ENCODE peak calls at places on chromosomes 12 and 14, in nine cellular contexts. One of them, this sample, is unnamed.
A peak's percentile ranks its signal among the peaks of the same experiment; 100 is the strongest.

GRCh38 chr14:74846968-74847549 is 28.9 kb downstream of the PROX2 start:
- DNase-seq in ascending aorta: no peak
- DNase-seq in Calu3: no peak
- DNase-seq in HFFc6: peak; percentile 62
- DNase-seq in gastrocnemius medialis: no peak
- DNase-seq in AG09309: no peak
- DNase-seq in left ventricle myocardium inferior: no peak
- DNase-seq in kidney epithelial cell: no peak
- DNase-seq in neural progenitor cell: no peak
- DNase-seq in this sample: no peak

GRCh38 chr12:108782971-108783370 is 51.7 kb upstream of the CORO1C start:
- DNase-seq in ascending aorta: no peak
- DNase-seq in Calu3: no peak
- DNase-seq in HFFc6: no peak
- DNase-seq in gastrocnemius medialis: no peak
- DNase-seq in AG09309: no peak
- DNase-seq in left ventricle myocardium inferior: no peak
- DNase-seq in kidney epithelial cell: no peak
- DNase-seq in neural progenitor cell: no peak
- DNase-seq in this sample: no peak

GRCh38 chr12:108306014-108306501 is 33.1 kb downstream of the CMKLR1 start:
- DNase-seq in ascending aorta: peak; percentile 82
- DNase-seq in Calu3: no peak
- DNase-seq in HFFc6: no peak
- DNase-seq in gastrocnemius medialis: no peak
- DNase-seq in AG09309: peak; percentile 90
- DNase-seq in left ventricle myocardium inferior: no peak
- DNase-seq in kidney epithelial cell: peak; percentile 56
- DNase-seq in neural progenitor cell: peak; percentile 29
- DNase-seq in this sample: no peak

GRCh38 chr12:10363922-10364838 is 25.7 kb downstream of the KLRK1 start:
- DNase-seq in ascending aorta: no peak
- DNase-seq in Calu3: no peak
- DNase-seq in HFFc6: peak; percentile 12
- DNase-seq in gastrocnemius medialis: peak; percentile 16
- DNase-seq in AG09309: no peak
- DNase-seq in left ventricle myocardium inferior: peak; percentile 26
- DNase-seq in kidney epithelial cell: no peak
- DNase-seq in neural progenitor cell: peak; percentile 41
- DNase-seq in this sample: no peak

GRCh38 chr14:33165144-33165925 is 226.7 kb downstream of the NPAS3 start:
- DNase-seq in ascending aorta: no peak
- DNase-seq in Calu3: no peak
- DNase-seq in HFFc6: peak; percentile 20
- DNase-seq in gastrocnemius medialis: no peak
- DNase-seq in AG09309: no peak
- DNase-seq in left ventricle myocardium inferior: no peak
- DNase-seq in kidney epithelial cell: no peak
- DNase-seq in neural progenitor cell: peak; percentile 66
- DNase-seq in this sample: peak; percentile 9

GRCh38 chr12:111355181-111355925 is 13.5 kb downstream of the PHETA1 start:
- DNase-seq in ascending aorta: no peak
- DNase-seq in Calu3: no peak
- DNase-seq in HFFc6: no peak
- DNase-seq in gastrocnemius medialis: no peak
- DNase-seq in AG09309: no peak
- DNase-seq in left ventricle myocardium inferior: no peak
- DNase-seq in kidney epithelial cell: no peak
- DNase-seq in neural progenitor cell: no peak
- DNase-seq in this sample: no peak

GRCh38 chr12:15194947-15195346 is 26.3 kb downstream of the RERG start:
- DNase-seq in ascending aorta: no peak
- DNase-seq in Calu3: no peak
- DNase-seq in HFFc6: no peak
- DNase-seq in gastrocnemius medialis: no peak
- DNase-seq in AG09309: no peak
- DNase-seq in left ventricle myocardium inferior: no peak
- DNase-seq in kidney epithelial cell: no peak
- DNase-seq in neural progenitor cell: no peak
- DNase-seq in this sample: no peak

GRCh38 chr12:131131808-131132117 is 178.1 kb downstream of the ADGRD1 start:
- DNase-seq in ascending aorta: no peak
- DNase-seq in Calu3: no peak
- DNase-seq in HFFc6: no peak
- DNase-seq in gastrocnemius medialis: no peak
- DNase-seq in AG09309: no peak
- DNase-seq in left ventricle myocardium inferior: no peak
- DNase-seq in kidney epithelial cell: no peak
- DNase-seq in neural progenitor cell: no peak
- DNase-seq in this sample: no peak

GRCh38 chr12:92462049-92462448 is 240.7 kb upstream of the PLEKHG7 start:
- DNase-seq in ascending aorta: no peak
- DNase-seq in Calu3: no peak
- DNase-seq in HFFc6: no peak
- DNase-seq in gastrocnemius medialis: no peak
- DNase-seq in AG09309: peak; percentile 31
- DNase-seq in left ventricle myocardium inferior: no peak
- DNase-seq in kidney epithelial cell: no peak
- DNase-seq in neural progenitor cell: no peak
- DNase-seq in this sample: no peak

GRCh38 chr14:78721756-78722455 is 551.7 kb downstream of the NRXN3 start:
- DNase-seq in ascending aorta: no peak
- DNase-seq in Calu3: no peak
- DNase-seq in HFFc6: no peak
- DNase-seq in gastrocnemius medialis: no peak
- DNase-seq in AG09309: no peak
- DNase-seq in left ventricle myocardium inferior: no peak
- DNase-seq in kidney epithelial cell: no peak
- DNase-seq in neural progenitor cell: no peak
- DNase-seq in this sample: no peak

GRCh38 chr14:50085570-50086315 is 30.6 kb downstream of the VCPKMT start:
- DNase-seq in ascending aorta: no peak
- DNase-seq in Calu3: no peak
- DNase-seq in HFFc6: peak; percentile 78
- DNase-seq in gastrocnemius medialis: no peak
- DNase-seq in AG09309: peak; percentile 33
- DNase-seq in left ventricle myocardium inferior: no peak
- DNase-seq in kidney epithelial cell: no peak
- DNase-seq in neural progenitor cell: no peak
- DNase-seq in this sample: no peak

GRCh38 chr12:54154708-54155316 is 34.0 kb downstream of the SMUG1 start:
- DNase-seq in ascending aorta: no peak
- DNase-seq in Calu3: no peak
- DNase-seq in HFFc6: no peak
- DNase-seq in gastrocnemius medialis: no peak
- DNase-seq in AG09309: no peak
- DNase-seq in left ventricle myocardium inferior: no peak
- DNase-seq in kidney epithelial cell: no peak
- DNase-seq in neural progenitor cell: no peak
- DNase-seq in this sample: no peak

GRCh38 chr12:108530141-108530540 is 15.1 kb downstream of the FICD start:
- DNase-seq in ascending aorta: no peak
- DNase-seq in Calu3: no peak
- DNase-seq in HFFc6: no peak
- DNase-seq in gastrocnemius medialis: no peak
- DNase-seq in AG09309: peak; percentile 32
- DNase-seq in left ventricle myocardium inferior: no peak
- DNase-seq in kidney epithelial cell: no peak
- DNase-seq in neural progenitor cell: no peak
- DNase-seq in this sample: no peak

GRCh38 chr14:104843442-104844305 is 21.4 kb upstream of the CEP170B start:
- DNase-seq in ascending aorta: no peak
- DNase-seq in Calu3: peak; percentile 24
- DNase-seq in HFFc6: no peak
- DNase-seq in gastrocnemius medialis: no peak
- DNase-seq in AG09309: no peak
- DNase-seq in left ventricle myocardium inferior: no peak
- DNase-seq in kidney epithelial cell: no peak
- DNase-seq in neural progenitor cell: peak; percentile 89
- DNase-seq in this sample: peak; percentile 58

GRCh38 chr12:127147724-127148123 is 1119.2 kb upstream of the TMEM132C start:
- DNase-seq in ascending aorta: no peak
- DNase-seq in Calu3: no peak
- DNase-seq in HFFc6: no peak
- DNase-seq in gastrocnemius medialis: no peak
- DNase-seq in AG09309: no peak
- DNase-seq in left ventricle myocardium inferior: no peak
- DNase-seq in kidney epithelial cell: no peak
- DNase-seq in neural progenitor cell: no peak
- DNase-seq in this sample: no peak

GRCh38 chr12:122422769-122423257 is 344 bp upstream of the CLIP1 start:
- DNase-seq in ascending aorta: peak; percentile 79
- DNase-seq in Calu3: peak; percentile 43
- DNase-seq in HFFc6: peak; percentile 41
- DNase-seq in gastrocnemius medialis: no peak
- DNase-seq in AG09309: no peak
- DNase-seq in left ventricle myocardium inferior: peak; percentile 15
- DNase-seq in kidney epithelial cell: no peak
- DNase-seq in neural progenitor cell: peak; percentile 64
- DNase-seq in this sample: no peak

GRCh38 chr12:124026755-124027745 is 54.0 kb downstream of the ZNF664 start:
- DNase-seq in ascending aorta: no peak
- DNase-seq in Calu3: no peak
- DNase-seq in HFFc6: peak; percentile 86
- DNase-seq in gastrocnemius medialis: peak; percentile 58
- DNase-seq in AG09309: no peak
- DNase-seq in left ventricle myocardium inferior: no peak
- DNase-seq in kidney epithelial cell: no peak
- DNase-seq in neural progenitor cell: no peak
- DNase-seq in this sample: no peak

GRCh38 chr12:74015118-74015517 is 522.5 kb upstream of the ATXN7L3B start:
- DNase-seq in ascending aorta: no peak
- DNase-seq in Calu3: no peak
- DNase-seq in HFFc6: no peak
- DNase-seq in gastrocnemius medialis: no peak
- DNase-seq in AG09309: no peak
- DNase-seq in left ventricle myocardium inferior: no peak
- DNase-seq in kidney epithelial cell: no peak
- DNase-seq in neural progenitor cell: no peak
- DNase-seq in this sample: no peak

GRCh38 chr14:104472073-104472472 is 107.5 kb upstream of the C14orf180 start:
- DNase-seq in ascending aorta: no peak
- DNase-seq in Calu3: no peak
- DNase-seq in HFFc6: no peak
- DNase-seq in gastrocnemius medialis: no peak
- DNase-seq in AG09309: no peak
- DNase-seq in left ventricle myocardium inferior: no peak
- DNase-seq in kidney epithelial cell: no peak
- DNase-seq in neural progenitor cell: no peak
- DNase-seq in this sample: no peak

DNA sequence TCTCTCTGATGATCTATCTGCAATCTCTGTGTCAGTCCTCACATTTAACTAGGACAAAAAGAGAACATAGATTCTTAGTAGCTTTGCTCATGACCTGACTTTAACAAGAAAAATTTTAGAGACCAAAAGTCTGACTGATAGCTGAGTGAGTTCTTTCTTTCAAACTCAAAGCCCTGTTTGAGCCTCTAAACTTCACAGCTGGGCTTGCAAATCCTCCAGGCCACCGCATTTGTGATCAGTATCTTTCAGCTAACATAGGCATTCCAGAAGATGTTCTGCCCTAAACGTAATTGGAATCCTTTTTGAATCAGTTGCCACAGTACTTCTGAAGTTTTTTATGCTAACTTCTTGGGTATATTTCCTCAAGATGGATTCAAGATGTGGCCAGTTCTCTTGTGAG is 459.0 kb downstream of the DPF3 start:
- DNase-seq in ascending aorta: no peak
- DNase-seq in Calu3: no peak
- DNase-seq in HFFc6: peak; percentile 25
- DNase-seq in gastrocnemius medialis: no peak
- DNase-seq in AG09309: no peak
- DNase-seq in left ventricle myocardium inferior: no peak
- DNase-seq in kidney epithelial cell: no peak
- DNase-seq in neural progenitor cell: no peak
- DNase-seq in this sample: no peak
- TF ChIP-seq CTCF in ascending aorta: no peak
- TF ChIP-seq CTCF in Calu3: no peak
- TF ChIP-seq CTCF in HFFc6: no peak
- TF ChIP-seq CTCF in gastrocnemius medialis: no peak
- TF ChIP-seq CTCF in AG09309: no peak
- TF ChIP-seq CTCF in left ventricle myocardium inferior: no peak
- TF ChIP-seq CTCF in kidney epithelial cell: no peak
- TF ChIP-seq CTCF in neural progenitor cell: no peak
- TF ChIP-seq CTCF in this sample: no peak

DNA sequence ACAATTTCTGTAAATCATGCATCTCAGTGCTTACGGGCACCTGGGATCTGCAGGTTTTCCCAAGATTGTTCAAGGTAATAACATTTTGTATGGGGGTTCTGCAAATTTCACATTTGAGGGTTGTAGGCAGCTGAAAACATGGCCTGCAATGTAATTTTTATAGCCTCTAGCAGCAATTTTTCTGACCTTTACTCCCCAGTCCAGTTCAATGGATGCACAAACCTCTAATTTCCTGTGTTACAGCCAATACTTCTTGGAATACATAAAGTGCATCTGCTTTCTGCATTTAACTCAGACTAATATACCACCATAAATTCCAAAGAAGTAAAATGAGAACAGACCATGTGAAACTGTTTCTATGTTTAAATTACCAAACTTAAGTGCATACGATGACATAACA is 51.0 kb upstream of the RERGL start:
- DNase-seq in ascending aorta: no peak
- DNase-seq in Calu3: no peak
- DNase-seq in HFFc6: no peak
- DNase-seq in gastrocnemius medialis: no peak
- DNase-seq in AG09309: no peak
- DNase-seq in left ventricle myocardium inferior: no peak
- DNase-seq in kidney epithelial cell: no peak
- DNase-seq in neural progenitor cell: no peak
- DNase-seq in this sample: no peak
- TF ChIP-seq CTCF in ascending aorta: no peak
- TF ChIP-seq CTCF in Calu3: no peak
- TF ChIP-seq CTCF in HFFc6: no peak
- TF ChIP-seq CTCF in gastrocnemius medialis: no peak
- TF ChIP-seq CTCF in AG09309: no peak
- TF ChIP-seq CTCF in left ventricle myocardium inferior: no peak
- TF ChIP-seq CTCF in kidney epithelial cell: no peak
- TF ChIP-seq CTCF in neural progenitor cell: no peak
- TF ChIP-seq CTCF in this sample: no peak

GRCh38 chr12:77914089-77914488 is 83.4 kb downstream of the NAV3 start:
- DNase-seq in ascending aorta: no peak
- DNase-seq in Calu3: no peak
- DNase-seq in HFFc6: no peak
- DNase-seq in gastrocnemius medialis: no peak
- DNase-seq in AG09309: peak; percentile 7
- DNase-seq in left ventricle myocardium inferior: no peak
- DNase-seq in kidney epithelial cell: no peak
- DNase-seq in neural progenitor cell: no peak
- DNase-seq in this sample: no peak
- TF ChIP-seq CTCF in ascending aorta: no peak
- TF ChIP-seq CTCF in Calu3: no peak
- TF ChIP-seq CTCF in HFFc6: no peak
- TF ChIP-seq CTCF in gastrocnemius medialis: no peak
- TF ChIP-seq CTCF in AG09309: no peak
- TF ChIP-seq CTCF in left ventricle myocardium inferior: peak; percentile 17
- TF ChIP-seq CTCF in kidney epithelial cell: no peak
- TF ChIP-seq CTCF in neural progenitor cell: no peak
- TF ChIP-seq CTCF in this sample: no peak

DNA sequence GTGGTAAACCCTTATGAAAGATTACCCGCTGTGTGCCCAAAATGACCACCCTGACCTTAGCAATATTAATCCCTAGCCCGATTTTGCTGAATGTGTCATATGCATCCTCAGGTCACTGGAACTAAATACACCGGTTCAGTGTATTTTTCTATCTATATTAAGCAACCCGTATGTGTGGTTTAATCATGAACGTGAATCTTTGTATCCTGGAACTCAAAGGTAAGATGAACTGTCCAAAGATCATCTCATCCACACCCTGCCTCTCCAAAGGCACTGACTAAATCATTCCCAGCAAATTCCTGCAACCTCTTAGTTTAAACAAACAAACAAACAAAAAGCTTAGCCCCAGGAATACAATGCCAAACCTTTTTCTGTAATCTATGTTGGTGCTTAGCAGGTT is 298.7 kb downstream of the DPF3 start:
- DNase-seq in ascending aorta: no peak
- DNase-seq in Calu3: no peak
- DNase-seq in HFFc6: no peak
- DNase-seq in gastrocnemius medialis: no peak
- DNase-seq in AG09309: no peak
- DNase-seq in left ventricle myocardium inferior: no peak
- DNase-seq in kidney epithelial cell: no peak
- DNase-seq in neural progenitor cell: no peak
- DNase-seq in this sample: no peak
- TF ChIP-seq CTCF in ascending aorta: no peak
- TF ChIP-seq CTCF in Calu3: no peak
- TF ChIP-seq CTCF in HFFc6: no peak
- TF ChIP-seq CTCF in gastrocnemius medialis: no peak
- TF ChIP-seq CTCF in AG09309: no peak
- TF ChIP-seq CTCF in left ventricle myocardium inferior: no peak
- TF ChIP-seq CTCF in kidney epithelial cell: no peak
- TF ChIP-seq CTCF in neural progenitor cell: no peak
- TF ChIP-seq CTCF in this sample: no peak

This sample was measured in nephron progenitor cell.